ENCODE peak calls at places on chromosome 3, in five cellular contexts. P is A549, L is uterus, K is body of pancreas, V is suprapubic skin. B is an unnamed sample.

GRCh38 chr3:37986479-37987314 is 3.9 kb upstream of the VILL start:
- DNase-seq in P (no peak), V (peak; percentile 76), L (peak; percentile 5), K (peak; percentile 94), B (peak; percentile 93)

GRCh38 chr3:135197246-135197645 is 402.2 kb downstream of the EPHB1 start:
- DNase-seq in L (no peak), P (no peak), V (no peak), K (no peak), B (no peak)

GRCh38 chr3:133152056-133152455 is 113.9 kb downstream of the TMEM108 start:
- DNase-seq in K (no peak), L (no peak), P (no peak), V (no peak), B (no peak)

GRCh38 chr3:168803536-168803935 is 707.8 kb upstream of the GOLIM4 start:
- DNase-seq in P (no peak), V (no peak), K (no peak), L (no peak), B (no peak)

GRCh38 chr3:94162700-94163099 is 99.8 kb downstream of the NSUN3 start:
- DNase-seq in P (peak; percentile 33), K (no peak), V (no peak), L (no peak), B (no peak)

GRCh38 chr3:149134560-149134959 is 5.1 kb downstream of the HPS3 start:
- DNase-seq in V (no peak), K (no peak), P (no peak), L (peak; percentile 39), B (no peak)

GRCh38 chr3:196666001-196666867 is 26.7 kb downstream of the NRROS start:
- DNase-seq in P (no peak), K (no peak), L (no peak), V (no peak), B (no peak)

GRCh38 chr3:24263069-24263668 is 231.5 kb downstream of the THRB start:
- DNase-seq in K (no peak), P (no peak), L (no peak), V (no peak), B (no peak)

GRCh38 chr3:183635431-183636220 is at the start of gene KLHL24:
- DNase-seq in L (peak; percentile 92), V (peak; percentile 95), P (peak; percentile 78), K (peak; percentile 93), B (peak; percentile 95)
- TF ChIP-seq POLR2A in L (peak; percentile 98), V (peak; percentile 96), P (no peak), K (peak; percentile 99), B (peak; percentile 99)

GRCh38 chr3:9386060-9386459 is 11.4 kb upstream of the SETD5 start:
- DNase-seq in V (no peak), K (no peak), L (no peak), P (no peak), B (no peak)

GRCh38 chr3:9387322-9387655 is 10.1 kb upstream of the SETD5 start:
- DNase-seq in V (no peak), P (no peak), K (no peak), L (no peak), B (no peak)

GRCh38 chr3:9384141-9384828 is 13.1 kb upstream of the SETD5 start:
- DNase-seq in P (no peak), L (no peak), V (no peak), K (no peak), B (no peak)

GRCh38 chr3:9386501-9387321 is 10.7 kb upstream of the SETD5 start:
- DNase-seq in K (no peak), P (no peak), V (no peak), L (no peak), B (no peak)

DNA sequence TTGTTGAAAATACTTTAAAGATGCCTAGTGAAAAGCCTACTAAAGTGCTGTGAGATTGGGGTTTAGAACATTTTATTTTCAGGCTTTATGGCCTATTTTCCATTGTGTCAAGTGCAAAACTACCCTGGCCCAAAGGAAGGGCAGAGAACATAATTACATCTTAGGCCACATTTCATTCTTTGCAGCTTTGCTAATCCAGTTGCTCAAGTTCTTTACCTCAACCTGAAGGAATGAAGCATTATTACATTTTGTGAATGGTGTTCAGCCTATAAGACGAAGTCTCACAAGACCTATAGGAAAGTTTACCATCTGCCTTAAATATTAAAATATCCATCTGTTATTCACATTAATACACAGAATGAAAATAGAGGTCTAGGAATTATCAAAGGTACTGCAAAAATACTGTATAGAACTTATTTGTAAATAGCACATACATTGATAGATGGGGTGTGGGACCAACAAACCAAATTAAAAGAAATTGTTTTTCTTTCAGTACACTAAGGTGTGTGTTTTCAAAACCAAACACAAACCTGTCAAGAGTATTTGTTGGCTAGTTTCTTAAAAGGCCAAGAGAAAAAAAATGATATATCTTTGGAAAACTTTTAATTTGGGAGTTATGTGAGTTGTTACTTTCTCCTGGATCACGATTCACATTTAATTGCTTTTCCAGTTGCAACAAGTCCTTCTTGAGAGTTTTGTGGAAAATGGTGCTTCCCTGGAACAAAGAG is 12.0 kb upstream of the SETD5 start:
- DNase-seq in P (no peak), L (no peak), V (no peak), K (no peak), B (no peak)
- TF ChIP-seq POLR2A in P (no peak), L (no peak), V (no peak), K (no peak), B (no peak)

GRCh38 chr3:10303785-10304184 is 11.0 kb upstream of the GHRL start:
- DNase-seq in K (no peak), V (no peak), L (no peak), P (no peak), B (no peak)
- TF ChIP-seq POLR2A in K (no peak), V (no peak), L (no peak), P (no peak), B (no peak)

GRCh38 chr3:141326626-141327025 is 41.7 kb upstream of the ZBTB38 start:
- DNase-seq in K (no peak), L (no peak), P (no peak), V (no peak), B (no peak)

GRCh38 chr3:141326123-141326522 is 42.2 kb upstream of the ZBTB38 start:
- DNase-seq in L (no peak), K (no peak), V (no peak), P (no peak), B (peak; percentile 82)

GRCh38 chr3:141330718-141331369 is 37.5 kb upstream of the ZBTB38 start:
- DNase-seq in K (no peak), L (no peak), V (no peak), P (no peak), B (no peak)

GRCh38 chr3:141330235-141330634 is 38.1 kb upstream of the ZBTB38 start:
- DNase-seq in K (no peak), L (no peak), P (no peak), V (no peak), B (no peak)

GRCh38 chr3:141328286-141329166 is 39.8 kb upstream of the ZBTB38 start:
- DNase-seq in P (no peak), V (no peak), K (peak; percentile 25), L (no peak), B (no peak)
- TF ChIP-seq POLR2A in P (no peak), V (no peak), K (no peak), L (no peak), B (no peak)

DNA sequence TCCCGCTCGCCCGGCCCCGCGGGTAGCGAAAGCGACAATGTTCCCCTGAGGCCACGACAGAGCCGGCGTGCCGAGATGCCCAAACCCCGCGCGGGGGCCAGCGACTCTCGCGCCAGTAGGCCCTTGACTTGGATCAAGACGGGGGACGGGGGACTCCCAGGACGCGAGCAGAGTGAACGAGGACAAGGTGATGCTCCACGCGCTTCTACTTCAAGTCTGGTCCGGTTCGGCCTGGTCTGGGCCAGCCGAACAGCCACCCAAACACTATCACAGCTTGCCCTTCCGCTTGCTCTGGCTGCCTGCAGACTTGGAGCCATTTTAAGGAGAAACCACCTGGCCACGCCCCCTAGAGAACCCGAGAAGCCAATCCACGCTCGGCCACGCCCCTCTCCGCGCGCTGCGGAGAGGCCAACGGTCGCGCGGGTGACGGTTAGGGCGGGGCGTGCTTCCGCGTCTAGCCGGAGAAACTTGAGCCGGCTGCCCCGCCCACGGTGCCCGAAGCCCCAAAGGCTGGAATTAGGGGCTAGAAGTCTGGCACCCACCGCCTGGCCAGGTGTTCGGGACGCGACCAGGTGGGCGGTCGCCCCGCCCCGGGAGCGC is 608 bp upstream of the NDUFAF3 start:
- DNase-seq in L (peak; percentile 99), V (peak; percentile 100), P (peak; percentile 71), K (peak; percentile 100), B (peak; percentile 100)
- TF ChIP-seq POLR2A in L (peak; percentile 96), V (peak; percentile 99), P (peak; percentile 100), K (peak; percentile 99), B (peak; percentile 100)

GRCh38 chr3:45988804-45989203 is 6.8 kb downstream of the FYCO1 start:
- DNase-seq in L (peak; percentile 30), V (no peak), K (no peak), P (no peak), B (no peak)
- TF ChIP-seq POLR2A in L (no peak), V (no peak), K (no peak), P (no peak), B (no peak)

DNA sequence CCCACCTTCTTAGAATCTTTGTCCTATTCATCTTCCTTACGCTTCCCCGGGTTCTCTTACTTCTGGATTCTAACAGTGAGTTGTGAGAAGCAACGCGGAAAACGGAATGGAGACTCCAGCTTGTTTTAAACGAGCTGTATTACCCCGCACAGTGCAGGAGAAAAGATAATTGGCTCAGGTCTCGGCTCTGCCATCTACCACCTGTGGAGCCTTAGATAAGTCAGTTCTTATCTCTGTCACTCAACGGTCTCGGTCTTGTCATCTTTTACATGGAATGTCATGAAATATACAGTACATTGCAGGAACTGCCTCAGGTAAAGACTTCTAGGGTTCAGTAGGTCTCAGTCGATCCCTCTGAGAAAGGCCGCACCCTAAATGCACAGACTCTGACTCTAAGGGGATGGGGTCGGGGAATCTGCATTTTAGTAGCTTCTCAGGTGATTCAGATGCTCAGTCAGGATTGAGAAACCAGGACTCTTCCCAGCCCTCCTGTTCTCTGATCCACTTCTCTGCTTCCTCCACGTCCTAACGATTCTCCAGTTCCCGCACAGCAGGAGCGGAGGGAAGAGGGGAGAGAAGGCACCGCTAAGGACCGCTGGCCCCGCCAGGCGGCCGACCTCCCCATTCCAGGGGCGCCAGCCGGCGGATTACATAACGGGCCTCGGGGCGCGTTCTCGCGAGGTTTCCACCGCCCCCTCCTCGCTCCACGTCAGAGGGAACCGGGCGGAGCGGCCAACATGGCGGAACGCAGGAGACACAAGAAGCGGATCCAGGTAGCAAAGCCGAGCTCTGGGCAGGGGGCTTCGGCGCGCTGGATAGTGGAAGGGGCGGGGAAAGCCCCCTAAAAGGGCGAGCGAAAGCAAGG is at the start of gene SEC62:
- DNase-seq in K (peak; percentile 95), V (peak; percentile 97), L (peak; percentile 91), P (peak; percentile 88), B (peak; percentile 96)
- TF ChIP-seq POLR2A in K (peak; percentile 82), V (peak; percentile 71), L (peak; percentile 81), P (peak; percentile 94), B (peak; percentile 80)

DNA sequence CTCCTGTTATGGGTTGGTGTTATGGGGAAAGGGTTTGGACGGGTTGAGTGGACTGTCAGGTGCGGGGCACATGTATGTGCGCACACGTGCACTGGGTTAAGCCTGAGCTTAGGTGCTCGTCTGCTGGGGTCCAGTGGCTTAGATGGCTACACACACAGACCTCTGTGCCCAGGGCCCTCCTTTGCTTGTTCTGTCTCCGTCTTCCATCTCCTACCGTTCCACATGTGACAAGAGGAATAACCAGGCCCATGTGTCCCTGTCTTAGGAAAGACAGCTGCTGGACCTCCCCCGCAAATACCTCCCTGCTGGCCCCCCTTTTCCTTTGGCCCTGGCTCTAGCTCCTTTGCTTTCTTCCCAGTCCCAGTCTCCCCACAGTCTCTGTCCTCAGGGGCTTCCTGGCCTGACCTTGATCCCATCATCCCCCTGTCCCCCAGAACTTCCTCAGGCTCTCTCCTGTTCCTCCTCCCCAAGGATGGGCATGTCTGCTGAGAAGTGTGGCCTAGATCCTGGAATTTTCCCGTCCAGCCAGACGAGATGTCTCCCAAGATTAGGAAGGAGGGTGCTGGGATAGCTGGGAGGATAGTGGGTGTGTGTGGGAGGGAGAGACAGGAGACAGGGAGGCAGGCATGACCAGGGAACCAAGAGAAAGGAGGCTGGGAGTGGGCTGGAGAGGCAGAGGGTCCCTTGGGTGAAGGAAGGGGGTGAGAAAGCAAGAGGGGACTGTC is 805 bp upstream of the THPO start:
- DNase-seq in P (no peak), K (no peak), V (no peak), L (peak; percentile 54), B (no peak)
- TF ChIP-seq POLR2A in P (no peak), K (no peak), V (no peak), L (no peak), B (no peak)

B was measured in transverse colon.